ENCODE peak calls at places on chromosomes 11 and 22, in seven cellular contexts. Q is NCI-H2171, P is IMR-90, M is ureter, C is EL, I is NCI-H1092 treated with DMSO at 0.1 percent for 48 hours, K is RWPE1. Y is an unnamed sample.
A peak's percentile ranks its signal among the peaks of the same experiment; 100 is the strongest.

GRCh38 chr22:30223303-30223702 is 23.3 kb downstream of the LIF start:
- DNase-seq in P (no peak), I (no peak), Q (no peak), K (no peak), C (no peak), M (no peak), Y (no peak)

GRCh38 chr11:12319734-12320387 is 57.5 kb upstream of the PARVA start:
- DNase-seq in K (no peak), C (no peak), P (peak; percentile 22), M (no peak), Q (peak; percentile 73), I (peak; percentile 98), Y (no peak)

GRCh38 chr11:66100272-66101037 is 30.4 kb downstream of the PACS1 start:
- DNase-seq in K (no peak), Q (peak; percentile 70), M (peak; percentile 82), P (no peak), I (peak; percentile 95), C (no peak), Y (peak; percentile 87)

GRCh38 chr11:126496576-126497403 is 141.3 kb downstream of the ST3GAL4 start:
- DNase-seq in M (no peak), Q (no peak), I (no peak), K (no peak), C (no peak), P (no peak), Y (no peak)

GRCh38 chr11:116792144-116792868 is 627 bp upstream of the APOA5 start:
- DNase-seq in M (no peak), P (no peak), Q (no peak), C (no peak), K (no peak), I (no peak), Y (no peak)

GRCh38 chr22:35631597-35631996 is 14.5 kb upstream of the MB start:
- DNase-seq in P (no peak), I (peak; percentile 28), M (no peak), Q (no peak), C (peak; percentile 50), K (no peak), Y (peak; percentile 59)

GRCh38 chr22:28710889-28711285 is 30.7 kb downstream of the CHEK2 start:
- DNase-seq in Q (no peak), C (no peak), I (no peak), M (no peak), K (no peak), P (peak; percentile 43), Y (no peak)

GRCh38 chr11:8532475-8532874 is 61.6 kb downstream of the STK33 start:
- DNase-seq in M (no peak), I (no peak), C (no peak), Q (no peak), P (no peak), K (no peak), Y (no peak)

Y was measured in kidney tubule cell.